ENCODE peak calls at places on chromosomes 1 and 21, in eight cellular contexts. W is anterior cingulate cortex, Z is M059J, U is GM12865, X is lower lobe of right lung, Y is COR-L47, V is GF-D8, R is breast epithelium. I is an unnamed sample.
A peak's percentile ranks its signal among the peaks of the same experiment; 100 is the strongest.

GRCh38 chr1:38334930-38335592 is 288.5 kb upstream of the POU3F1 start:
- DNase-seq in W (no peak), Z (no peak), U (no peak), X (no peak), Y (no peak), V (no peak), R (no peak), I (no peak)

GRCh38 chr1:62796151-62796680 is 12.3 kb downstream of the ATG4C start:
- DNase-seq in W (no peak), Z (no peak), U (no peak), X (no peak), Y (no peak), V (peak; percentile 52), R (no peak), I (peak; percentile 50)

GRCh38 chr1:159947942-159948341 is 2.5 kb upstream of the IGSF9 start:
- DNase-seq in W (no peak), Z (no peak), U (no peak), X (no peak), Y (no peak), V (no peak), R (no peak), I (no peak)

GRCh38 chr21:32538147-32538792 is 47.1 kb downstream of the TCP10L start:
- DNase-seq in W (no peak), Z (no peak), U (no peak), X (no peak), Y (no peak), V (no peak), R (no peak), I (no peak)

GRCh38 chr1:206059354-206059915 is 6.5 kb downstream of the RHEX start:
- DNase-seq in W (no peak), Z (peak; percentile 13), U (no peak), X (no peak), Y (no peak), V (peak; percentile 7), R (no peak), I (no peak)

GRCh38 chr1:172497230-172497629 is 35.7 kb upstream of the SUCO start:
- DNase-seq in W (no peak), Z (peak; percentile 98), U (no peak), X (peak; percentile 45), Y (no peak), V (no peak), R (peak; percentile 71), I (no peak)

GRCh38 chr1:225944951-225945350 is 3.9 kb upstream of the LEFTY2 start:
- DNase-seq in W (no peak), Z (no peak), U (peak; percentile 39), X (no peak), Y (no peak), V (no peak), R (no peak), I (peak; percentile 79)

GRCh38 chr1:233208687-233209086 is 86.8 kb downstream of the PCNX2 start:
- DNase-seq in W (no peak), Z (no peak), U (no peak), X (no peak), Y (no peak), V (no peak), R (no peak), I (no peak)

GRCh38 chr1:97050501-97050900 is 328.9 kb downstream of the PTBP2 start:
- DNase-seq in W (no peak), Z (peak; percentile 33), U (peak; percentile 33), X (no peak), Y (peak; percentile 30), V (no peak), R (no peak), I (peak; percentile 58)

GRCh38 chr1:5632226-5632625 is 360.0 kb downstream of the NPHP4 start:
- DNase-seq in W (no peak), Z (no peak), U (peak; percentile 22), X (no peak), Y (no peak), V (no peak), R (no peak), I (no peak)

GRCh38 chr1:185292237-185292636 is 24.8 kb downstream of the IVNS1ABP start:
- DNase-seq in W (no peak), Z (no peak), U (no peak), X (peak; percentile 54), Y (no peak), V (peak; percentile 19), R (no peak), I (no peak)

GRCh38 chr1:230052018-230052417 is 15.0 kb upstream of the GALNT2 start:
- DNase-seq in W (no peak), Z (no peak), U (no peak), X (no peak), Y (no peak), V (no peak), R (no peak), I (no peak)

GRCh38 chr1:77498918-77499317 is 183.5 kb downstream of the ZZZ3 start:
- DNase-seq in W (no peak), Z (no peak), U (no peak), X (no peak), Y (no peak), V (no peak), R (no peak), I (no peak)

GRCh38 chr1:52633291-52633754 is 355 bp downstream of the SHISAL2A start:
- DNase-seq in W (no peak), Z (no peak), U (peak; percentile 37), X (peak; percentile 53), Y (peak; percentile 49), V (no peak), R (no peak), I (no peak)

GRCh38 chr1:177847843-177848242 is 122.0 kb downstream of the SEC16B start:
- DNase-seq in W (no peak), Z (peak; percentile 49), U (no peak), X (no peak), Y (no peak), V (no peak), R (no peak), I (no peak)

GRCh38 chr1:94658221-94658620 is 116.7 kb upstream of the F3 start:
- DNase-seq in W (no peak), Z (peak; percentile 59), U (no peak), X (no peak), Y (no peak), V (no peak), R (no peak), I (no peak)

GRCh38 chr1:218751208-218751948 is 406.2 kb downstream of the TGFB2 start:
- DNase-seq in W (no peak), Z (peak; percentile 74), U (no peak), X (no peak), Y (no peak), V (no peak), R (no peak), I (no peak)

GRCh38 chr21:25175938-25176337 is 431.3 kb downstream of the MRPL39 start:
- DNase-seq in W (no peak), Z (no peak), U (no peak), X (no peak), Y (no peak), V (no peak), R (no peak), I (no peak)

GRCh38 chr1:33007190-33008050 is 29.3 kb downstream of the AK2 start:
- DNase-seq in W (no peak), Z (peak; percentile 87), U (peak; percentile 41), X (no peak), Y (peak; percentile 36), V (no peak), R (no peak), I (peak; percentile 62)

GRCh38 chr1:93811646-93812045 is 67.4 kb downstream of the DNTTIP2 start:
- DNase-seq in W (no peak), Z (peak; percentile 58), U (no peak), X (no peak), Y (no peak), V (no peak), R (no peak), I (no peak)

GRCh38 chr1:82392513-82392912 is 591.8 kb downstream of the ADGRL2 start:
- DNase-seq in W (no peak), Z (no peak), U (no peak), X (no peak), Y (no peak), V (no peak), R (no peak), I (no peak)

GRCh38 chr1:26164036-26164927 is 4.5 kb downstream of the C1orf232 start:
- DNase-seq in W (no peak), Z (no peak), U (peak; percentile 28), X (no peak), Y (no peak), V (no peak), R (no peak), I (no peak)

GRCh38 chr1:52676249-52676903 is 21.8 kb downstream of the COA7 start:
- DNase-seq in W (no peak), Z (no peak), U (no peak), X (peak; percentile 62), Y (no peak), V (no peak), R (no peak), I (no peak)

GRCh38 chr1:117198097-117198496 is 12.6 kb downstream of the VTCN1 start:
- DNase-seq in W (no peak), Z (no peak), U (no peak), X (no peak), Y (no peak), V (no peak), R (no peak), I (no peak)

GRCh38 chr1:46285730-46286477 is 17.5 kb downstream of the LRRC41 start:
- DNase-seq in W (no peak), Z (no peak), U (no peak), X (no peak), Y (no peak), V (no peak), R (no peak), I (no peak)

GRCh38 chr1:32650157-32650751 is at the start of gene ZBTB8OS:
- DNase-seq in W (peak; percentile 76), Z (peak; percentile 96), U (peak; percentile 96), X (peak; percentile 93), Y (peak; percentile 94), V (peak; percentile 99), R (peak; percentile 92), I (peak; percentile 98)

GRCh38 chr1:36285450-36286101 is 20.6 kb upstream of the SH3D21 start:
- DNase-seq in W (peak; percentile 3), Z (peak; percentile 86), U (peak; percentile 91), X (no peak), Y (peak; percentile 51), V (peak; percentile 52), R (no peak), I (peak; percentile 95)

GRCh38 chr1:21626921-21627339 is 42.2 kb downstream of the RAP1GAP start:
- DNase-seq in W (no peak), Z (peak; percentile 82), U (no peak), X (no peak), Y (no peak), V (no peak), R (no peak), I (no peak)

GRCh38 chr21:44969066-44969649 is 29.3 kb downstream of the SLX9 start:
- DNase-seq in W (no peak), Z (no peak), U (no peak), X (no peak), Y (no peak), V (no peak), R (no peak), I (no peak)

GRCh38 chr1:52665173-52666020 is 32.4 kb downstream of the SHISAL2A start:
- DNase-seq in W (no peak), Z (no peak), U (no peak), X (no peak), Y (no peak), V (no peak), R (no peak), I (no peak)

GRCh38 chr1:67793562-67793961 is 39.7 kb downstream of the GNG12 start:
- DNase-seq in W (no peak), Z (peak; percentile 60), U (no peak), X (no peak), Y (no peak), V (no peak), R (no peak), I (no peak)

GRCh38 chr1:246213502-246213901 is 293.6 kb downstream of the SMYD3 start:
- DNase-seq in W (no peak), Z (no peak), U (no peak), X (no peak), Y (no peak), V (no peak), R (no peak), I (no peak)

GRCh38 chr1:23809751-23810171 is 9.2 kb upstream of the GALE start:
- DNase-seq in W (no peak), Z (peak; percentile 64), U (peak; percentile 90), X (peak; percentile 83), Y (peak; percentile 63), V (peak; percentile 62), R (peak; percentile 70), I (peak; percentile 94)

GRCh38 chr1:56788588-56788987 is 30.6 kb downstream of the FYB2 start:
- DNase-seq in W (no peak), Z (peak; percentile 28), U (no peak), X (peak; percentile 46), Y (peak; percentile 87), V (no peak), R (no peak), I (no peak)